ENCODE peak calls at places on chromosomes 1 and 21, in six cellular contexts. Q, B, H, D, U and M are unnamed samples.

GRCh38 chr21:41359289-41359688 is 2.5 kb upstream of the MX2 start:
- DNase-seq in Q (no peak), B (no peak), U (no peak), D (no peak), H (no peak), M (no peak)

GRCh38 chr1:222310830-222311229 is 237.1 kb downstream of the HHIPL2 start:
- DNase-seq in H (no peak), U (no peak), Q (no peak), D (no peak), B (no peak), M (no peak)

GRCh38 chr1:92037400-92037799 is 7.6 kb downstream of the EPHX4 start:
- DNase-seq in Q (no peak), B (no peak), H (no peak), D (no peak), U (no peak), M (no peak)

GRCh38 chr1:52225174-52225573 is 83.3 kb downstream of the ZFYVE9 start:
- DNase-seq in B (no peak), Q (no peak), H (no peak), D (no peak), U (no peak), M (no peak)

GRCh38 chr1:59484090-59484489 is 187.2 kb downstream of the FGGY start:
- DNase-seq in Q (no peak), B (no peak), U (no peak), H (no peak), D (no peak), M (no peak)

GRCh38 chr1:53025034-53025777 is 36.8 kb upstream of the PODN start:
- DNase-seq in H (no peak), D (no peak), Q (no peak), B (no peak), U (peak), M (no peak)

GRCh38 chr21:44304846-44305245 is 5.0 kb downstream of the PFKL start:
- DNase-seq in D (no peak), B (no peak), Q (no peak), H (peak), U (peak), M (peak)

GRCh38 chr1:65449214-65449823 is 28.9 kb downstream of the LEPR start:
- DNase-seq in U (no peak), H (no peak), D (no peak), Q (no peak), B (no peak), M (no peak)

GRCh38 chr1:201468501-201468843 is 516 bp downstream of the PHLDA3 start:
- DNase-seq in Q (peak), B (no peak), D (no peak), U (no peak), H (no peak), M (peak)

GRCh38 chr1:64917328-64917861 is 49.0 kb downstream of the JAK1 start:
- DNase-seq in Q (no peak), D (no peak), U (peak), B (no peak), H (peak), M (no peak)

GRCh38 chr1:69737527-69738176 is 169.9 kb downstream of the LRRC7 start:
- DNase-seq in H (peak), Q (no peak), D (no peak), U (peak), B (peak), M (no peak)

GRCh38 chr1:199122532-199123311 is 483.9 kb downstream of the PTPRC start:
- DNase-seq in Q (no peak), U (no peak), D (no peak), B (no peak), H (no peak), M (no peak)

GRCh38 chr21:46082638-46083270 is 15.2 kb upstream of the COL6A2 start:
- DNase-seq in D (no peak), Q (no peak), H (no peak), U (no peak), B (no peak), M (no peak)

DNA sequence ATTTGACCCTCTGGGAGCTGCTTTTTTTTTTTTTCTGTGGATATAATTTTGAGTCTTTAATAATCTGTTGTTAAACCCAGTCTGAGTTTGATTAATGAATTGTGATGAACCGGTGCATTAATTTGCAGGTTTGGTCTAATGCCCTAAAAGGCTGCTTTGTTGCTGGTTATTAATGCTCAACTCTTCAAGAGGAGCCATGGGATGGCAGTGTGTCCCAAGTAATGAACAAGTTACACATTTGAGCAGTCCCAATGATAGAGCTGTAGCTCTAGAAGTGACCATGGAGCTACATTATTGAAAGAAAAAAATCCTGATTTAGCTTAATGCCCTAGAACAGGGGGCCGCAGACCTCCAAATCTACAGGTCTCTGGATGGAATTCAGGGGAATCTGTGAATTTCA is 53.1 kb downstream of the RWDD3 start:
- DNase-seq in B (no peak), H (peak), U (peak), D (no peak), Q (no peak), M (no peak)
- TF ChIP-seq POLR2A in B (no peak), H (no peak), U (no peak), D (no peak), Q (no peak), M (no peak)

GRCh38 chr1:19037659-19038058 is 81.2 kb upstream of the IFFO2 start:
- DNase-seq in U (no peak), H (no peak), Q (no peak), B (no peak), D (no peak), M (no peak)
- TF ChIP-seq TAF1 in U (no peak), H (no peak), Q (no peak), B (no peak), D (no peak), M (no peak)

GRCh38 chr1:38918568-38918967 is 23.1 kb downstream of the RHBDL2 start:
- DNase-seq in Q (no peak), H (no peak), B (no peak), D (no peak), U (no peak), M (no peak)

GRCh38 chr1:38917337-38917736 is 24.3 kb downstream of the RHBDL2 start:
- DNase-seq in H (no peak), D (no peak), B (no peak), U (no peak), Q (no peak), M (no peak)

GRCh38 chr1:38919075-38919474 is 22.6 kb downstream of the RHBDL2 start:
- DNase-seq in Q (no peak), H (peak), B (no peak), D (no peak), U (peak), M (no peak)

GRCh38 chr1:38917772-38918171 is 23.9 kb downstream of the RHBDL2 start:
- DNase-seq in D (no peak), Q (no peak), H (no peak), U (no peak), B (no peak), M (no peak)

DNA sequence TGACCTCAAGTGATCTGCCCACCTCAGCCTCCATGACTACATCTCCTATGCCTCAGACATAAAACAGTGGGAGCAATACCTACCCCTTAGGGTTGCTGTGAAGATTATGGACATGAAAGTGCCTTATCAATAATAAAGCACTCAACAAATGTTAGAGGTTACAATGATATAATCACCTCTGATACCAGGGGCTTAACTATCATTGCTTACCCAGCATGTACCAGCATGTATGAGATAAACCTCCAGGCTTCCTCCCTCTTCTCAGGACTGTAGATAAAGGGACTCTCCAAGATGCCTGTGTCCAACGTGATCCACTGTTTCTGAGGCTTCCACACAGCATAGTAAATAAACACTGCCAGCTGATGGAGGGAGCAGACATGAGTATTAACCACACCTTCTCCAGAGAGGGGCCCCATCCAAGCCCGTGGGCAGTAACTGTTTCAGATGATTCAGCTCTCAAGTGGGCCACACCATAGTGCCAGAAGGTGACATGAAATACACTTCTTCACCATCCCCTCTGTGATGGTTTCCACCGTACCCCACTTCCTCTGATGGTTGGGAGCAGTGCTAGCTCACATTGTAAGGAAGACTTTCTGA is 26.2 kb downstream of the RHBDL2 start:
- DNase-seq in Q (no peak), B (no peak), H (peak), U (no peak), D (no peak), M (no peak)
- TF ChIP-seq POLR2A in Q (no peak), B (no peak), H (no peak), U (no peak), D (no peak), M (no peak)

DNA sequence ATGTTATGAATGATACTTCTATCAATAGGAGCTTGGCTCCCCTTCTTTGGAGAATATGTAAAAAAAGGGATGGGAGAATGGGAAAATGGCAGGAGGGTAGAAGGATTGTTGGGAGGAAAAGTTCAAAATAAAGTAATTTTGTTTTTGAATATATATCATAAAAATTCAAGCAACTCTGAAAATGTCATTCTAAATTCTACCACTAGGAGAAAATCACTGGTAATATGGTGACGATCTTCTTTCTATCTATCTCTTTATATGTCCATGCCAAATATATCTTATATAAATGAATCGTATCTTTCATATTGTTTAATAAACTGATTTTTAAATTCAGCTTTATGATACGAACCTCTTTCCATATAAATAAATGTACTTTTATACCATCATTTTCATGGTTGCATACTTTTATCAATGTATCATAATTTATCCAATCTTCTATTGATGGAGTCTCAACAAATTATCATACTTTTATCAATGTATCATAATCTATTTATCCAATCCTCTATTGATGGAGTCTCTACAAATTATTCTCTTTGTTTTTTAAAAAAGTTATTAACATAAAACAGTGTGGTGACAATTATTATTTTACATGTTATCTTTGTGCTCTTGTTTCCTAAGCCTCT is 73.7 kb upstream of the MARK1 start:
- DNase-seq in U (no peak), H (no peak), D (no peak), Q (no peak), B (no peak), M (no peak)
- TF ChIP-seq TAF1 in U (no peak), H (no peak), D (no peak), Q (no peak), B (no peak), M (no peak)

GRCh38 chr1:46532498-46533178 is 18.8 kb downstream of the KNCN start:
- DNase-seq in D (no peak), Q (peak), H (peak), B (no peak), U (no peak), M (peak)
- TF ChIP-seq POLR2A in D (no peak), Q (no peak), H (no peak), B (no peak), U (no peak), M (no peak)

GRCh38 chr1:46764406-46764805 is 34.4 kb upstream of the CYP4B1 start:
- DNase-seq in H (no peak), Q (no peak), B (no peak), D (no peak), U (no peak), M (no peak)
- TF ChIP-seq TAF1 in H (no peak), Q (no peak), B (no peak), D (no peak), U (no peak), M (no peak)

DNA sequence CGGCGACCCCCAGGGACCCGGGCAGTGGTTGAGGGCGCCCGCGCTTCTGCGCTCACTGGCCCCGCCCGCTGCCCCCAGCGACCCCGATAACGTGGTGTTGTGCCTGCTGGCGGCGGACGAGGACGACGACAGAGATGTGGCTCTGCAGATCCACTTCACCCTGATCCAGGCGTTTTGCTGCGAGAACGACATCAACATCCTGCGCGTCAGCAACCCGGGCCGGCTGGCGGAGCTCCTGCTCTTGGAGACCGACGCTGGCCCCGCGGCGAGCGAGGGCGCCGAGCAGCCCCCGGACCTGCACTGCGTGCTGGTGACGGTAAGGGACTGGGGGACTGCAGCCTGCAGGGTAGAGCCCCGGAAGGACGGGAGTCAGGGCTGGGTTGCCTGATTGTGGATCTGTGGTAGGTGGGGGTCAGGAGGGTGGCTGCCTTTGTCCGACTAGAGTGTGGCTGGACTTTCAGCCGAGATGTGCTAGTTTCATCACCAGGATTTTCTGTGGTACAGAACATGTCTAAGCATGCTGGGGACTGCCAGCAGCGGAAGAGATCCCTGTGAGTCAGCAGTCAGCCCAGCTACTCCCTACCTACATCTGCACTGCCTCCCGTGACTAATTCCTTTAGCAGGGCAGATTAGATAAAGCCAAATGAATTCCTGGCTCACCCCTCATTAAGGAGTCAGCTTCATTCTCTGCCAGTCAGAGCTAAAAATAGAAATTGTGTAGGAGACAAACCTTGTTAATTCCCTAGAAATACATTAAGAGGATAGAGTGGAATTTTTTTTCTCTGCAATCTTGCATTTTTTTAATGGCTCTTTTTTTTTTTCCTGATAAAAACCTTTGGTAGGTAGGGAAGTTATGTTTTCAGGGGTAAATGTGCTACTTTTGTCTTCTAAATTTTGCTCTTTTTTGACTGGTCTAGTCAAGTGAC is 1.5 kb downstream of the GADD45A start:
- DNase-seq in H (peak), U (peak), B (peak), D (no peak), Q (peak), M (peak)
- TF ChIP-seq POLR2A in H (peak), U (peak), B (peak), D (peak), Q (peak), M (peak)

GRCh38 chr1:212700892-212701819 is 1.5 kb upstream of the BATF3 start:
- DNase-seq in U (no peak), B (no peak), H (peak), Q (no peak), D (peak), M (no peak)
- TF ChIP-seq TAF1 in U (no peak), B (no peak), H (no peak), Q (no peak), D (no peak), M (no peak)